ENCODE peak calls at places on chromosomes 6 and 20, in six cellular contexts. One of them, this sample, is unnamed.

GRCh38 chr20:59141818-59142581 is 21.6 kb upstream of the ZNF831 start:
- DNase-seq in stomach: no peak
- DNase-seq in CD4-positive, CD25-positive, alpha-beta regulatory T cell: no peak
- DNase-seq in SJCRH30: peak
- DNase-seq in CD8-positive, alpha-beta memory T cell: no peak
- DNase-seq in GM12878: no peak
- DNase-seq in this sample: no peak

GRCh38 chr20:41131594-41132387 is 5.6 kb upstream of the PLCG1 start:
- DNase-seq in stomach: no peak
- DNase-seq in CD8-positive, alpha-beta memory T cell: no peak
- DNase-seq in SJCRH30: no peak
- DNase-seq in CD4-positive, CD25-positive, alpha-beta regulatory T cell: no peak
- DNase-seq in GM12878: peak
- DNase-seq in this sample: no peak

GRCh38 chr6:116010400-116011095 is 50.1 kb downstream of the FRK start:
- DNase-seq in SJCRH30: peak
- DNase-seq in GM12878: no peak
- DNase-seq in stomach: peak
- DNase-seq in CD4-positive, CD25-positive, alpha-beta regulatory T cell: peak
- DNase-seq in CD8-positive, alpha-beta memory T cell: peak
- DNase-seq in this sample: no peak

GRCh38 chr20:44856442-44856841 is 29.1 kb upstream of the YWHAB start:
- DNase-seq in GM12878: no peak
- DNase-seq in stomach: peak
- DNase-seq in CD4-positive, CD25-positive, alpha-beta regulatory T cell: no peak
- DNase-seq in SJCRH30: no peak
- DNase-seq in CD8-positive, alpha-beta memory T cell: no peak
- DNase-seq in this sample: no peak

GRCh38 chr6:4210619-4211419 is 75.4 kb upstream of the ECI2 start:
- DNase-seq in GM12878: no peak
- DNase-seq in stomach: peak
- DNase-seq in CD4-positive, CD25-positive, alpha-beta regulatory T cell: peak
- DNase-seq in CD8-positive, alpha-beta memory T cell: peak
- DNase-seq in SJCRH30: peak
- DNase-seq in this sample: no peak

GRCh38 chr6:106275692-106276091 is 49.9 kb downstream of the ATG5 start:
- DNase-seq in SJCRH30: no peak
- DNase-seq in GM12878: no peak
- DNase-seq in CD8-positive, alpha-beta memory T cell: no peak
- DNase-seq in stomach: no peak
- DNase-seq in CD4-positive, CD25-positive, alpha-beta regulatory T cell: no peak
- DNase-seq in this sample: no peak

GRCh38 chr6:148677594-148678476 is 69.0 kb upstream of the UST start:
- DNase-seq in CD8-positive, alpha-beta memory T cell: no peak
- DNase-seq in GM12878: peak
- DNase-seq in stomach: no peak
- DNase-seq in SJCRH30: no peak
- DNase-seq in CD4-positive, CD25-positive, alpha-beta regulatory T cell: no peak
- DNase-seq in this sample: no peak

GRCh38 chr20:61937963-61938838 is 127.5 kb downstream of the TAF4 start:
- DNase-seq in GM12878: no peak
- DNase-seq in CD8-positive, alpha-beta memory T cell: no peak
- DNase-seq in CD4-positive, CD25-positive, alpha-beta regulatory T cell: no peak
- DNase-seq in stomach: no peak
- DNase-seq in SJCRH30: no peak
- DNase-seq in this sample: no peak

GRCh38 chr20:32965581-32966373 is 38.5 kb downstream of the SUN5 start:
- DNase-seq in SJCRH30: no peak
- DNase-seq in CD4-positive, CD25-positive, alpha-beta regulatory T cell: peak
- DNase-seq in GM12878: no peak
- DNase-seq in stomach: peak
- DNase-seq in CD8-positive, alpha-beta memory T cell: peak
- DNase-seq in this sample: no peak

GRCh38 chr20:41408986-41409385 is 42.4 kb upstream of the EMILIN3 start:
- DNase-seq in GM12878: no peak
- DNase-seq in CD4-positive, CD25-positive, alpha-beta regulatory T cell: no peak
- DNase-seq in CD8-positive, alpha-beta memory T cell: no peak
- DNase-seq in stomach: no peak
- DNase-seq in SJCRH30: peak
- DNase-seq in this sample: no peak

GRCh38 chr6:150667977-150668716 is 68.5 kb downstream of the PLEKHG1 start:
- DNase-seq in CD4-positive, CD25-positive, alpha-beta regulatory T cell: no peak
- DNase-seq in SJCRH30: peak
- DNase-seq in stomach: peak
- DNase-seq in GM12878: no peak
- DNase-seq in CD8-positive, alpha-beta memory T cell: no peak
- DNase-seq in this sample: peak

GRCh38 chr20:43458422-43458924 is 777 bp downstream of the SRSF6 start:
- DNase-seq in CD4-positive, CD25-positive, alpha-beta regulatory T cell: peak
- DNase-seq in stomach: no peak
- DNase-seq in GM12878: no peak
- DNase-seq in CD8-positive, alpha-beta memory T cell: no peak
- DNase-seq in SJCRH30: no peak
- DNase-seq in this sample: no peak

GRCh38 chr6:13710552-13711383 is 867 bp downstream of the RANBP9 start:
- DNase-seq in GM12878: no peak
- DNase-seq in stomach: peak
- DNase-seq in CD4-positive, CD25-positive, alpha-beta regulatory T cell: peak
- DNase-seq in CD8-positive, alpha-beta memory T cell: peak
- DNase-seq in SJCRH30: peak
- DNase-seq in this sample: no peak

GRCh38 chr6:136468711-136469110 is 81.5 kb downstream of the MAP7 start:
- DNase-seq in GM12878: no peak
- DNase-seq in stomach: no peak
- DNase-seq in SJCRH30: no peak
- DNase-seq in CD4-positive, CD25-positive, alpha-beta regulatory T cell: no peak
- DNase-seq in CD8-positive, alpha-beta memory T cell: no peak
- DNase-seq in this sample: peak

GRCh38 chr6:67766061-67766460 is 869.0 kb upstream of the ADGRB3 start:
- DNase-seq in CD8-positive, alpha-beta memory T cell: no peak
- DNase-seq in SJCRH30: no peak
- DNase-seq in stomach: no peak
- DNase-seq in CD4-positive, CD25-positive, alpha-beta regulatory T cell: no peak
- DNase-seq in GM12878: no peak
- DNase-seq in this sample: no peak

GRCh38 chr20:50003253-50003656 is 20.5 kb downstream of the SNAI1 start:
- DNase-seq in SJCRH30: no peak
- DNase-seq in GM12878: no peak
- DNase-seq in CD8-positive, alpha-beta memory T cell: no peak
- DNase-seq in CD4-positive, CD25-positive, alpha-beta regulatory T cell: no peak
- DNase-seq in stomach: no peak
- DNase-seq in this sample: no peak

GRCh38 chr20:38680492-38681118 is 43.7 kb upstream of the SLC32A1 start:
- DNase-seq in stomach: no peak
- DNase-seq in SJCRH30: peak
- DNase-seq in CD8-positive, alpha-beta memory T cell: peak
- DNase-seq in GM12878: no peak
- DNase-seq in CD4-positive, CD25-positive, alpha-beta regulatory T cell: no peak
- DNase-seq in this sample: no peak

GRCh38 chr6:88358846-88359245 is 192.7 kb upstream of the CNR1 start:
- DNase-seq in GM12878: no peak
- DNase-seq in CD4-positive, CD25-positive, alpha-beta regulatory T cell: no peak
- DNase-seq in SJCRH30: no peak
- DNase-seq in stomach: no peak
- DNase-seq in CD8-positive, alpha-beta memory T cell: no peak
- DNase-seq in this sample: no peak

GRCh38 chr20:36203861-36204260 is 32.4 kb upstream of the AAR2 start:
- DNase-seq in SJCRH30: no peak
- DNase-seq in CD4-positive, CD25-positive, alpha-beta regulatory T cell: no peak
- DNase-seq in stomach: no peak
- DNase-seq in GM12878: no peak
- DNase-seq in CD8-positive, alpha-beta memory T cell: no peak
- DNase-seq in this sample: no peak

GRCh38 chr6:65448806-65449397 is 258.1 kb downstream of the EYS start:
- DNase-seq in GM12878: no peak
- DNase-seq in stomach: no peak
- DNase-seq in CD8-positive, alpha-beta memory T cell: no peak
- DNase-seq in SJCRH30: no peak
- DNase-seq in CD4-positive, CD25-positive, alpha-beta regulatory T cell: no peak
- DNase-seq in this sample: no peak

GRCh38 chr6:166530211-166531045 is 56.0 kb downstream of the RAMACL start:
- DNase-seq in GM12878: no peak
- DNase-seq in CD8-positive, alpha-beta memory T cell: no peak
- DNase-seq in SJCRH30: no peak
- DNase-seq in CD4-positive, CD25-positive, alpha-beta regulatory T cell: no peak
- DNase-seq in stomach: no peak
- DNase-seq in this sample: no peak

GRCh38 chr6:154347981-154348380 is 8.6 kb downstream of the IPCEF1 start:
- DNase-seq in SJCRH30: no peak
- DNase-seq in GM12878: no peak
- DNase-seq in CD4-positive, CD25-positive, alpha-beta regulatory T cell: no peak
- DNase-seq in stomach: no peak
- DNase-seq in CD8-positive, alpha-beta memory T cell: no peak
- DNase-seq in this sample: no peak

GRCh38 chr6:87714093-87714809 is 12.2 kb upstream of the AKIRIN2 start:
- DNase-seq in CD4-positive, CD25-positive, alpha-beta regulatory T cell: no peak
- DNase-seq in CD8-positive, alpha-beta memory T cell: no peak
- DNase-seq in GM12878: no peak
- DNase-seq in SJCRH30: no peak
- DNase-seq in stomach: no peak
- DNase-seq in this sample: no peak

GRCh38 chr6:6964675-6965074 is 143.1 kb upstream of the RREB1 start:
- DNase-seq in stomach: no peak
- DNase-seq in SJCRH30: no peak
- DNase-seq in CD8-positive, alpha-beta memory T cell: no peak
- DNase-seq in GM12878: no peak
- DNase-seq in CD4-positive, CD25-positive, alpha-beta regulatory T cell: no peak
- DNase-seq in this sample: no peak

GRCh38 chr6:6962086-6962485 is 145.7 kb upstream of the RREB1 start:
- DNase-seq in CD4-positive, CD25-positive, alpha-beta regulatory T cell: no peak
- DNase-seq in stomach: no peak
- DNase-seq in GM12878: no peak
- DNase-seq in CD8-positive, alpha-beta memory T cell: no peak
- DNase-seq in SJCRH30: no peak
- DNase-seq in this sample: no peak

GRCh38 chr6:6960571-6961251 is 147.1 kb upstream of the RREB1 start:
- DNase-seq in CD4-positive, CD25-positive, alpha-beta regulatory T cell: no peak
- DNase-seq in stomach: no peak
- DNase-seq in CD8-positive, alpha-beta memory T cell: no peak
- DNase-seq in GM12878: no peak
- DNase-seq in SJCRH30: no peak
- DNase-seq in this sample: no peak

GRCh38 chr6:6966127-6966526 is 141.6 kb upstream of the RREB1 start:
- DNase-seq in stomach: no peak
- DNase-seq in SJCRH30: no peak
- DNase-seq in CD4-positive, CD25-positive, alpha-beta regulatory T cell: no peak
- DNase-seq in CD8-positive, alpha-beta memory T cell: no peak
- DNase-seq in GM12878: no peak
- DNase-seq in this sample: no peak

DNA sequence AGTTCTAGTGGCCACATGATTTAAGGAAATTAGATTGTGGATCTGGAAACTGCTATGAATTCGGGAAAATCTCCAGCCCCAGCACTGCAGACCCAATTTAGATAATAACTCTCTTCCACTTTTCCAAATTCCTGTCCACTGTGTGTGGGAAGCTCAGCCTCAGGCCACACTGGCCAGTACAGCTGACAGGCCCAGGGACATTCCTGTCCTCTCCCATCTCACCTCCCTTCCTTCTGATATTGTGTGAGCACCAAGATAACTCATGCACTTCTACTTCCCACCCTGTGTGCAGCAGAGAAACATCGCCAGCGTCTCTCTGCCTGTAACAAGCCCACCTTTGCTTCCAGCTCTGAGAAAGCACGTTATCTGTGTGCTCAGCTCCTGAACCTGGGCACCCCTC is 145.1 kb upstream of the RREB1 start:
- DNase-seq in CD8-positive, alpha-beta memory T cell: no peak
- DNase-seq in CD4-positive, CD25-positive, alpha-beta regulatory T cell: no peak
- DNase-seq in stomach: no peak
- DNase-seq in GM12878: no peak
- DNase-seq in SJCRH30: no peak
- DNase-seq in this sample: no peak
- H3K27ac ChIP-seq in CD8-positive, alpha-beta memory T cell: no peak
- H3K27ac ChIP-seq in CD4-positive, CD25-positive, alpha-beta regulatory T cell: no peak
- H3K27ac ChIP-seq in stomach: no peak
- H3K27ac ChIP-seq in GM12878: no peak
- H3K27ac ChIP-seq in SJCRH30: no peak
- H3K27ac ChIP-seq in this sample: no peak

GRCh38 chr20:48843125-48843806 is 15.5 kb upstream of the PREX1 start:
- DNase-seq in GM12878: no peak
- DNase-seq in CD4-positive, CD25-positive, alpha-beta regulatory T cell: no peak
- DNase-seq in stomach: no peak
- DNase-seq in CD8-positive, alpha-beta memory T cell: no peak
- DNase-seq in SJCRH30: no peak
- DNase-seq in this sample: no peak

GRCh38 chr20:48846516-48847492 is 19.0 kb upstream of the PREX1 start:
- DNase-seq in CD4-positive, CD25-positive, alpha-beta regulatory T cell: no peak
- DNase-seq in stomach: no peak
- DNase-seq in CD8-positive, alpha-beta memory T cell: no peak
- DNase-seq in SJCRH30: peak
- DNase-seq in GM12878: peak
- DNase-seq in this sample: no peak

GRCh38 chr20:48845000-48845399 is 17.2 kb upstream of the PREX1 start:
- DNase-seq in stomach: no peak
- DNase-seq in CD4-positive, CD25-positive, alpha-beta regulatory T cell: no peak
- DNase-seq in CD8-positive, alpha-beta memory T cell: no peak
- DNase-seq in SJCRH30: no peak
- DNase-seq in GM12878: no peak
- DNase-seq in this sample: no peak

GRCh38 chr20:48847498-48848205 is 19.9 kb upstream of the PREX1 start:
- DNase-seq in CD8-positive, alpha-beta memory T cell: no peak
- DNase-seq in SJCRH30: no peak
- DNase-seq in stomach: no peak
- DNase-seq in CD4-positive, CD25-positive, alpha-beta regulatory T cell: no peak
- DNase-seq in GM12878: no peak
- DNase-seq in this sample: no peak

GRCh38 chr20:48845721-48846306 is 18.0 kb upstream of the PREX1 start:
- DNase-seq in CD8-positive, alpha-beta memory T cell: no peak
- DNase-seq in CD4-positive, CD25-positive, alpha-beta regulatory T cell: no peak
- DNase-seq in SJCRH30: no peak
- DNase-seq in GM12878: no peak
- DNase-seq in stomach: no peak
- DNase-seq in this sample: no peak
- H3K27ac ChIP-seq in CD8-positive, alpha-beta memory T cell: no peak
- H3K27ac ChIP-seq in CD4-positive, CD25-positive, alpha-beta regulatory T cell: no peak
- H3K27ac ChIP-seq in SJCRH30: no peak
- H3K27ac ChIP-seq in GM12878: peak
- H3K27ac ChIP-seq in stomach: no peak
- H3K27ac ChIP-seq in this sample: no peak

DNA sequence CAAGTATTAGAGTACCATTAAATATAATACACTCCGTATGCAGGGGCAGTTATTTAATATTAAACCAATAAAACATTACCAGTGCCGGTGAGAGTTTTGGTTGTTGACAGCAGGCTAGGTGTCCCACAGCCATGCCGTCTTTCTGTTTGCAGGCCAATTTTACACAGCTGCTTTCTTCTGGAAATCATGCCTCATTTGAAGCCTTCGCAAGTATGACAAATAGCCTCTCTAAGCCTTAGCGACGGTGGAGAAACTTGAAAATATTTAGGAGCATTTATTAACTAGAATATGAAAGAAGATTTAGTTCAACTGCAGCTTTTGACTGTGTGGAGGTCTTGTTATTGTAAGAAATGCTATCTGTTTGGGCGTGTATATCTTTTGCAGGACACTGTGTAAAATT is 226.0 kb downstream of the BMP2 start:
- DNase-seq in CD8-positive, alpha-beta memory T cell: no peak
- DNase-seq in GM12878: no peak
- DNase-seq in CD4-positive, CD25-positive, alpha-beta regulatory T cell: no peak
- DNase-seq in stomach: no peak
- DNase-seq in SJCRH30: no peak
- DNase-seq in this sample: no peak
- H3K27ac ChIP-seq in CD8-positive, alpha-beta memory T cell: no peak
- H3K27ac ChIP-seq in GM12878: no peak
- H3K27ac ChIP-seq in CD4-positive, CD25-positive, alpha-beta regulatory T cell: no peak
- H3K27ac ChIP-seq in stomach: no peak
- H3K27ac ChIP-seq in SJCRH30: no peak
- H3K27ac ChIP-seq in this sample: no peak

GRCh38 chr6:11433860-11434259 is 103.7 kb upstream of the TMEM170B start:
- DNase-seq in GM12878: no peak
- DNase-seq in CD8-positive, alpha-beta memory T cell: no peak
- DNase-seq in CD4-positive, CD25-positive, alpha-beta regulatory T cell: no peak
- DNase-seq in stomach: no peak
- DNase-seq in SJCRH30: no peak
- DNase-seq in this sample: no peak
- H3K27ac ChIP-seq in GM12878: no peak
- H3K27ac ChIP-seq in CD8-positive, alpha-beta memory T cell: no peak
- H3K27ac ChIP-seq in CD4-positive, CD25-positive, alpha-beta regulatory T cell: no peak
- H3K27ac ChIP-seq in stomach: peak
- H3K27ac ChIP-seq in SJCRH30: no peak
- H3K27ac ChIP-seq in this sample: no peak

This sample was measured in caudate nucleus.